ENCODE peak calls at places on chromosomes 7 and 10, in eight cellular contexts. F, P, Z, I, N, A, J and Y are unnamed samples.

GRCh38 chr7:35593896-35594295 is 101.0 kb downstream of the HERPUD2 start:
- DNase-seq in F (no peak), P (no peak), Z (peak), I (peak), N (no peak), A (no peak), J (no peak), Y (no peak)

GRCh38 chr7:1890289-1891235 is 220.5 kb downstream of the ELFN1 start:
- DNase-seq in F (no peak), P (no peak), Z (no peak), I (no peak), N (no peak), A (no peak), J (no peak), Y (no peak)

GRCh38 chr7:155785536-155785935 is 26.7 kb downstream of the SHH start:
- DNase-seq in F (no peak), P (no peak), Z (no peak), I (no peak), N (no peak), A (no peak), J (no peak), Y (no peak)

GRCh38 chr10:14399641-14400040 is 68.9 kb upstream of the FRMD4A start:
- DNase-seq in F (no peak), P (no peak), Z (no peak), I (no peak), N (no peak), A (no peak), J (no peak), Y (no peak)

GRCh38 chr10:69202332-69202731 is 17.8 kb upstream of the HKDC1 start:
- DNase-seq in F (peak), P (no peak), Z (no peak), I (no peak), N (no peak), A (no peak), J (no peak), Y (no peak)

GRCh38 chr10:78267070-78267469 is 233.4 kb downstream of the RPS24 start:
- DNase-seq in F (no peak), P (no peak), Z (no peak), I (no peak), N (no peak), A (no peak), J (no peak), Y (no peak)

GRCh38 chr7:157873664-157874063 is 536.9 kb downstream of the DNAJB6 start:
- DNase-seq in F (no peak), P (no peak), Z (no peak), I (no peak), N (no peak), A (no peak), J (no peak), Y (no peak)

GRCh38 chr7:151033864-151034249 is 5.6 kb downstream of the ABCB8 start:
- DNase-seq in F (no peak), P (no peak), Z (no peak), I (no peak), N (no peak), A (no peak), J (no peak), Y (no peak)

GRCh38 chr10:101397140-101397539 is 43.2 kb downstream of the BTRC start:
- DNase-seq in F (peak), P (no peak), Z (peak), I (no peak), N (peak), A (peak), J (peak), Y (no peak)

GRCh38 chr10:31830887-31831286 is 97.7 kb downstream of the ARHGAP12 start:
- DNase-seq in F (peak), P (no peak), Z (no peak), I (no peak), N (no peak), A (no peak), J (no peak), Y (no peak)

GRCh38 chr7:66140924-66141323 is 26.3 kb downstream of the CRCP start:
- DNase-seq in F (peak), P (no peak), Z (no peak), I (peak), N (no peak), A (no peak), J (peak), Y (peak)

GRCh38 chr10:32054087-32054486 is 2.1 kb downstream of the KIF5B start:
- DNase-seq in F (peak), P (no peak), Z (no peak), I (no peak), N (no peak), A (no peak), J (no peak), Y (no peak)

GRCh38 chr7:43318188-43318587 is 205.7 kb downstream of the HECW1 start:
- DNase-seq in F (peak), P (no peak), Z (no peak), I (no peak), N (no peak), A (no peak), J (no peak), Y (no peak)